ENCODE peak calls at places on chromosome 18, in six cellular contexts. B, A, Q, U, P and F are unnamed samples. For H3K4me1, the result is how much of the 10 kb centered on the place peaks cover.

GRCh38 chr18:48832961-48833700 is 117.6 kb downstream of the SMAD7 start:
- DNase-seq in B (peak), A (peak), Q (peak), U (peak), P (peak), F (peak)

GRCh38 chr18:12645751-12646203 is 12.1 kb downstream of the SPIRE1 start:
- DNase-seq in B (peak), A (peak), Q (no peak), U (no peak), P (no peak), F (peak)

GRCh38 chr18:75116809-75117208 is 92.1 kb downstream of the PTGR3 start:
- DNase-seq in B (no peak), A (no peak), Q (no peak), U (peak), P (no peak), F (no peak)

GRCh38 chr18:54444309-54444914 is 86.7 kb downstream of the C18orf54 start:
- DNase-seq in B (peak), A (peak), Q (peak), U (no peak), P (peak), F (peak)

GRCh38 chr18:36420826-36421225 is 123.3 kb downstream of the FHOD3 start:
- DNase-seq in B (no peak), A (peak), Q (no peak), U (no peak), P (no peak), F (no peak)

GRCh38 chr18:11994708-11995444 is 13.6 kb downstream of the IMPA2 start:
- DNase-seq in B (no peak), A (peak), Q (no peak), U (no peak), P (peak), F (no peak)

GRCh38 chr18:62569081-62569480 is 46.3 kb downstream of the ZCCHC2 start:
- DNase-seq in B (no peak), A (peak), Q (no peak), U (no peak), P (no peak), F (no peak)

GRCh38 chr18:24054130-24054529 is 39.6 kb downstream of the TTC39C start:
- DNase-seq in B (no peak), A (peak), Q (no peak), U (no peak), P (no peak), F (no peak)

GRCh38 chr18:48952287-48953095 is 1.7 kb upstream of the SMAD7 start:
- DNase-seq in B (peak), A (peak), Q (peak), U (peak), P (no peak), F (peak)

DNA sequence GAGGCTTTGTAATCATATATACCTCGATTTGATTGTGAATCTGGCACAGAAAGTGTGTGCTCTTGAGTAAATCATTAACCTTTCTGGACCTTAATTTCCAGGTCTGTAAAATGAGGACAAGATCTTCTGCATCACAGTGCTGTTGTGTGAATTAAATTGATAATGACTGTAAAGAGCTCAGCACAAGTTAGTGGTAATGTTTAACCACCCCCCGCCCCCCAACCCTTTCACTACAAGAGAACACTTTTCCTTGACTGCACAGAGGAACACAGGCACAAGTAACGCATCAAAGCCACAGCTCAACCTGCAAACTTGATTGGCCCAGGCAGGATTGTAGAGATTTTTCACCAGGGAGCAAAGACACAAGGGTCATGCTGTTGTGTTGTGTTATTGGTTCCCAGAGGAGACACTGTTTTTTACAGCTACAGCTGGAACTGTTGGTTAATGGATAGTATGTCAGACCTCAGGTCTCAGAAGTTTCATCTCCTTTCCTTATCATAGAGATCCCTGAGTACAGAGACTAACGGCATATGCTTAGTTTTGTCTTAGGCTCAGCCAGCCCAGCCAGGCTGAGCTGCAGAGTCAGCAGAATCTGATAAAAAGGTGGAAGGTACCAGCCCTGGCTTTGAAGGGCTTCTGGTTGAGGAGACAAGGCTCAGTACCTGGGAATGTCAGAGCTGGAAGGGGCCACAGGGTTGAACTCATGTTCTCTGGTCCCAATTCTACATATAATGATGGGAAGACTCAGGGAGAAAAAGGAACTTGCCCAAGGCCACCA is 10.6 kb downstream of the SETBP1 start:
- DNase-seq in B (no peak), A (no peak), Q (no peak), U (no peak), P (no peak), F (no peak)
- H3K4me1 ChIP-seq in B (under half), A (under half), Q (under half), U (under half), P (under half), F (under half)

DNA sequence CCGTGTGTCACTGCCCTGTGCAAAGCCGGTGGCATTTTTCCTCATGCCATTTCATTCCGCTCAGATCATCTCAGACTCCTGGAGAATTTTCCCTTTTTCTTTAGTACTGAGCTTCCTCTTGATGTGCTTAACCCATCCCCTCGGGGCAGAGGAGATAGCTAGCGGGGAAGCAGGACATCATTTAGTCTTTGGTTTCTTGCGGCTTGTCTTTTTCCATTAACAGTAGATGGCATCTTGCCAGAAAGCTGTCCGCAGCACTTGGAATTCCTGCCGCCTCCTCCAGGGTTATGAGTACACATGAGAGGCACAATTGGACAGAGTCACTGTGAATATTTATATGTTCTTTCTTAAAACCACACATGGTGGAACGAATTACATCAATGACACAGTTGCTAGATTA is 226.6 kb downstream of the ALPK2 start:
- DNase-seq in B (no peak), A (peak), Q (no peak), U (peak), P (no peak), F (no peak)
- TF ChIP-seq CTCF in B (no peak), A (no peak), Q (no peak), U (no peak), P (no peak), F (no peak)

GRCh38 chr18:5982332-5982731 is 87.0 kb upstream of the TMEM200C start:
- DNase-seq in B (no peak), A (no peak), Q (no peak), U (no peak), P (no peak), F (no peak)

GRCh38 chr18:5984245-5984644 is 88.9 kb upstream of the TMEM200C start:
- DNase-seq in B (no peak), A (no peak), Q (no peak), U (no peak), P (no peak), F (no peak)

GRCh38 chr18:5986257-5986909 is 91.1 kb upstream of the TMEM200C start:
- DNase-seq in B (no peak), A (no peak), Q (no peak), U (no peak), P (no peak), F (no peak)

GRCh38 chr18:5980721-5981120 is 85.4 kb upstream of the TMEM200C start:
- DNase-seq in B (no peak), A (no peak), Q (no peak), U (no peak), P (no peak), F (no peak)

GRCh38 chr18:5983479-5983878 is 88.2 kb upstream of the TMEM200C start:
- DNase-seq in B (no peak), A (no peak), Q (no peak), U (no peak), P (no peak), F (no peak)
- H3K27ac ChIP-seq in B (no peak), A (no peak), Q (no peak), U (no peak), P (no peak), F (no peak)

DNA sequence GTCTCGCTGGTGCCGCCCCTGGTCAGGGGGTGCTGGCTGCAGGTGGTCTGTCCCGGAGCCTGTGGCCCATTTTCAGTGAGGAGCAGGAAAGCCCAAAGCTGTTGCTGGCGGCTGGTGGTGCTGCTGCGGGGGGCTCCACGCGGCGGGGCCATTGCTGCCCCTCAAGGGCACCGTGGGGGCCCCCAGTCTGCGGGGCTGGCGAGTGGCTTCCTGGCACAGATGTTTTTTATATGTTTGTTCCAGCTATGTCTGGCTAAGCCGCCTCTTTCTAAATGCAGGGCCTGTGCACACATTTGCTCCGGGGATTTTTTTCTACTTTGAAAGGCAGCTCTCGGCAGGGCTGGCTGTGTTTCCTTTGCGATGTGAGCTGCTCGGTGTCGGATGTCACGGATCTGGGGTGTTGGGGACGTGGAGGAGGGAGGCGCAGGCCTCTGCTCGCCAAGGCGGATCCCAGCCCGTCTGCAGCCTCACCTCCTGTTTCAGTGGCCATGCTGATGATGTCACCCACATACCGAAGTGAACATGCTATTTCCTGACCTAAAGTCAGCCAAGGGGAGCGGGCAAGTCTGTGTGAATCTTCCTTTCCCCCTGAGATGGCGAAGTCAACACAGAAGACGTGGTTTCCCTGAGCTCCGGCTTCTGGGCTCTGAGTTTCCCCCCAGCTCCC is 112.0 kb upstream of the CTDP1 start:
- DNase-seq in B (peak), A (peak), Q (peak), U (peak), P (no peak), F (peak)
- H3K4me1 ChIP-seq in B (under half), A (under half), Q (under half), U (under half), P (under half), F (under half)

GRCh38 chr18:46831434-46831833 is 74.6 kb upstream of the ST8SIA5 start:
- DNase-seq in B (no peak), A (no peak), Q (no peak), U (no peak), P (no peak), F (no peak)

GRCh38 chr18:46832856-46833255 is 76.0 kb upstream of the ST8SIA5 start:
- DNase-seq in B (no peak), A (no peak), Q (no peak), U (no peak), P (no peak), F (no peak)

GRCh38 chr18:46830633-46831032 is 73.8 kb upstream of the ST8SIA5 start:
- DNase-seq in B (no peak), A (no peak), Q (no peak), U (no peak), P (no peak), F (no peak)

GRCh38 chr18:46833899-46834298 is 77.0 kb upstream of the ST8SIA5 start:
- DNase-seq in B (no peak), A (no peak), Q (no peak), U (no peak), P (no peak), F (no peak)

GRCh38 chr18:46829947-46830346 is 73.1 kb upstream of the ST8SIA5 start:
- DNase-seq in B (no peak), A (no peak), Q (no peak), U (no peak), P (no peak), F (no peak)
- TF ChIP-seq CTCF in B (no peak), A (no peak), Q (no peak), U (no peak), P (no peak), F (peak)

DNA sequence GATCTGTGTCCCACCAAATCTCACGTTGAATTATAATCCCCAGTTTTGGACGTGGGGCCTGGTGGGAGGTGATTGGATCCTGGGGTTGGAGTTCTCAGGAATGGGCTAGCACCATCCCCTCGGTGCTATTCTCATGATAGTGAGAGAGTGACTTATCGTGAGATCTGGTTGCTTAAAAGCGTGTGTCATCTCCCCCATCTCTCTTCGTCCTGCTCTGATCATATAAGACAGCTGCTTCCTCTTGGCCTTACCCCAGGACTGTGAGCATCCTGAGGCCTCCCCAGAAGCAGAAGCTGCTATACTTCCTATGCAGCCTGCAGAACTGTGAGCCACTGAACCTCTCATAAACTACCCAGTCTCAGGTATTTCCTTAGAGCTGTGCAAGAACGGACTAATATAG is 163.7 kb upstream of the NDUFV2 start:
- DNase-seq in B (no peak), A (no peak), Q (no peak), U (no peak), P (no peak), F (no peak)
- H3K27ac ChIP-seq in B (no peak), A (no peak), Q (no peak), U (no peak), P (no peak), F (no peak)

GRCh38 chr18:2979871-2980606 is 32.9 kb downstream of the LPIN2 start:
- DNase-seq in B (no peak), A (no peak), Q (no peak), U (no peak), P (no peak), F (no peak)
- H3K4me1 ChIP-seq in B (under half), A (under half), Q (half or more), U (half or more), P (half or more), F (half or more)

GRCh38 chr18:65941482-65941881 is 190.7 kb downstream of the CDH7 start:
- DNase-seq in B (no peak), A (no peak), Q (no peak), U (no peak), P (no peak), F (no peak)

GRCh38 chr18:65934874-65935273 is 184.1 kb downstream of the CDH7 start:
- DNase-seq in B (no peak), A (no peak), Q (no peak), U (no peak), P (no peak), F (no peak)

GRCh38 chr18:65937180-65937579 is 186.4 kb downstream of the CDH7 start:
- DNase-seq in B (no peak), A (no peak), Q (no peak), U (no peak), P (no peak), F (no peak)

GRCh38 chr18:65938592-65939372 is 188.0 kb downstream of the CDH7 start:
- DNase-seq in B (no peak), A (peak), Q (no peak), U (no peak), P (peak), F (no peak)

GRCh38 chr18:65936678-65937077 is 185.9 kb downstream of the CDH7 start:
- DNase-seq in B (no peak), A (no peak), Q (no peak), U (no peak), P (no peak), F (no peak)
- TF ChIP-seq CTCF in B (no peak), A (no peak), Q (no peak), U (no peak), P (no peak), F (no peak)